ENCODE peak calls at places on chromosome 19, in six cellular contexts. T, X, Y, U, G and D are unnamed samples. For H3K27me3, the result is how much of the 10 kb centered on the place peaks cover.

GRCh38 chr19:39190768-39191167 is 6.0 kb upstream of the NCCRP1 start:
- DNase-seq in U (no peak), X (no peak), G (no peak), T (no peak), Y (no peak), D (no peak)

GRCh38 chr19:39038098-39038497 is 5.7 kb upstream of the FBXO27 start:
- DNase-seq in X (no peak), G (no peak), T (no peak), Y (no peak), U (peak), D (no peak)

GRCh38 chr19:41928221-41928683 is at the start of gene ERFL:
- DNase-seq in X (no peak), Y (no peak), T (no peak), G (no peak), U (no peak), D (no peak)

GRCh38 chr19:42410371-42410770 is 16.8 kb downstream of the LIPE start:
- DNase-seq in Y (no peak), G (peak), T (no peak), X (no peak), U (no peak), D (no peak)

GRCh38 chr19:13959141-13959961 is 7.0 kb downstream of the DCAF15 start:
- DNase-seq in U (no peak), T (no peak), X (no peak), G (no peak), Y (no peak), D (no peak)

GRCh38 chr19:41998246-41999020 is 4.4 kb upstream of the ATP1A3 start:
- DNase-seq in G (no peak), X (no peak), Y (no peak), U (no peak), T (no peak), D (peak)

GRCh38 chr19:14475251-14476073 is at the start of gene PTGER1:
- DNase-seq in T (no peak), U (no peak), X (no peak), Y (no peak), G (no peak), D (no peak)

GRCh38 chr19:21328402-21328801 is 808 bp downstream of the ZNF708 start:
- DNase-seq in Y (no peak), G (no peak), T (no peak), U (no peak), X (no peak), D (no peak)

GRCh38 chr19:12156254-12157058 is at the start of gene ZNF625:
- DNase-seq in X (peak), G (peak), U (peak), Y (peak), T (peak), D (no peak)

GRCh38 chr19:14562660-14563589 is 8.9 kb downstream of the NDUFB7 start:
- DNase-seq in X (no peak), Y (no peak), U (no peak), G (no peak), T (no peak), D (no peak)

GRCh38 chr19:40466219-40467006 is at the start of gene SPTBN4:
- DNase-seq in Y (peak), T (peak), U (no peak), G (peak), X (no peak), D (peak)

GRCh38 chr19:44884566-44884965 is 6.5 kb upstream of the TOMM40 start:
- DNase-seq in Y (no peak), U (no peak), G (no peak), T (no peak), X (no peak), D (no peak)

GRCh38 chr19:743168-743687 is 7.7 kb upstream of the MISP start:
- DNase-seq in G (peak), Y (no peak), X (no peak), T (peak), U (no peak), D (no peak)

GRCh38 chr19:8096071-8096470 is 43.5 kb downstream of the CCL25 start:
- DNase-seq in U (no peak), X (no peak), G (peak), T (no peak), Y (no peak), D (no peak)

GRCh38 chr19:44718441-44719261 is 19.7 kb downstream of the CEACAM16 start:
- DNase-seq in T (peak), G (peak), X (peak), Y (peak), U (peak), D (no peak)

GRCh38 chr19:41932259-41933130 is 4.2 kb upstream of the ERFL start:
- DNase-seq in G (no peak), T (no peak), Y (no peak), U (no peak), X (no peak), D (no peak)

GRCh38 chr19:51739466-51740213 is 12.0 kb downstream of the FPR1 start:
- DNase-seq in G (no peak), X (no peak), U (no peak), Y (no peak), T (no peak), D (no peak)

GRCh38 chr19:32566246-32566830 is 14.7 kb upstream of the PDCD5 start:
- DNase-seq in X (no peak), G (no peak), Y (no peak), U (no peak), T (no peak), D (no peak)

GRCh38 chr19:1410136-1410786 is 2.9 kb downstream of the DAZAP1 start:
- DNase-seq in X (no peak), U (peak), G (no peak), Y (no peak), T (no peak), D (no peak)

GRCh38 chr19:46791944-46792343 is 3.5 kb upstream of the SLC1A5 start:
- DNase-seq in G (no peak), X (no peak), U (no peak), Y (no peak), T (no peak), D (peak)

GRCh38 chr19:45467115-45467455 is 711 bp upstream of the FOSB start:
- DNase-seq in T (no peak), G (no peak), X (no peak), Y (no peak), U (no peak), D (no peak)

GRCh38 chr19:41264581-41265375 is 606 bp downstream of the HNRNPUL1 start:
- DNase-seq in Y (peak), G (peak), U (peak), X (no peak), T (peak), D (peak)

GRCh38 chr19:11798391-11799296 is at the start of gene ZNF491:
- DNase-seq in Y (peak), U (peak), X (peak), G (peak), T (peak), D (peak)

GRCh38 chr19:15584541-15585115 is 30.4 kb upstream of the CYP4F8 start:
- DNase-seq in T (peak), U (peak), Y (peak), X (peak), G (peak), D (peak)

GRCh38 chr19:43651758-43652545 is 12.3 kb upstream of the CADM4 start:
- DNase-seq in G (no peak), U (peak), Y (peak), T (peak), X (no peak), D (no peak)

GRCh38 chr19:58330458-58330857 is 3.7 kb downstream of the ZSCAN22 start:
- DNase-seq in G (no peak), T (no peak), U (peak), X (no peak), Y (no peak), D (no peak)

GRCh38 chr19:38792250-38793111 is 3.5 kb downstream of the LGALS7B start:
- DNase-seq in Y (no peak), T (no peak), U (no peak), G (peak), X (no peak), D (no peak)

GRCh38 chr19:28697308-28697707 is 515.6 kb downstream of the UQCRFS1 start:
- DNase-seq in G (no peak), X (no peak), T (no peak), U (no peak), Y (no peak), D (no peak)

GRCh38 chr19:48196933-48197665 is 26.6 kb downstream of the ZSWIM9 start:
- DNase-seq in X (no peak), U (peak), Y (no peak), G (no peak), T (no peak), D (no peak)

GRCh38 chr19:16436780-16437179 is 35.0 kb downstream of the EPS15L1 start:
- DNase-seq in U (no peak), X (no peak), Y (no peak), T (no peak), G (no peak), D (no peak)

GRCh38 chr19:33206261-33207039 is 12.3 kb downstream of the LRP3 start:
- DNase-seq in U (no peak), X (no peak), Y (no peak), T (no peak), G (no peak), D (no peak)

GRCh38 chr19:13037161-13037560 is 41.9 kb downstream of the NFIX start:
- DNase-seq in U (peak), Y (no peak), T (no peak), G (no peak), X (no peak), D (no peak)

DNA sequence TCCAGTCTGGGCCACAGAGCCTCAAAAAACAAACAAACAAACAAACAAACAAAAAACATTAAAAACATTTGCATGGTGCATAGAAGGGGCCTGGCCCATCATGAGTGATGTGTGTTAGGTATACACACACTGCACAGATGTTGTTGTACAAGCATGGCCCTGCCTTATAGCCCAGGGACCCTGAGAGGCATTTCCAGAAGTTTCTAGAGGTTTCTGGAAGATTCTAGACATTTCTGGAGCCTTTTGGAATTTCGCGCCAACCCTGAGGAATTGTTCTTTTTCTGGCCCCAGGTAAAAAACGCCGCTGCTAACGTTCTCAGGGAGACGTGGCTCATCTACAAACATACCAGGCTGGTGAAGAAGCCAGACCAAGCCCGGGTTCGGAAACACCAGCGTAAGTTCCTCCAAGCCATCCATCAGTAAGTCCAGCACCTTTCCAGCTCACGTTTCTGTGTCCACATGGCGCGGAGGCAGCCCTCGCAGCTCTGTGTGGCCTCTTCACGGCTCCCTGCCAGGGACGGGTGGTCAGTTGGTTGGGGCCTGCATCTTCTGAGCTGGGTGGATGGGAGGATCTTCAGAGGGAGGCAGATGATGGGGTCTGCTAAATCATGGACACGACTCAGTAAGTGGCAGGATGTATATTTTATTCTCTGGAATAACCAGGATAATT is 18.4 kb upstream of the ARRDC2 start:
- DNase-seq in G (no peak), Y (no peak), U (no peak), T (no peak), X (no peak), D (no peak)
- H3K27me3 ChIP-seq in G (under half), Y (under half), U (under half), T (under half), X (under half), D (under half)

GRCh38 chr19:3068071-3068470 is 5.8 kb upstream of the TLE5 start:
- DNase-seq in Y (no peak), X (no peak), G (no peak), U (no peak), T (no peak), D (no peak)
- TF ChIP-seq CTCF in Y (no peak), X (no peak), G (no peak), U (no peak), T (no peak), D (no peak)

GRCh38 chr19:34773555-34773864 is 495 bp upstream of the ZNF599 start:
- DNase-seq in G (no peak), X (no peak), Y (no peak), T (no peak), U (no peak), D (no peak)
- H3K27ac ChIP-seq in G (no peak), X (no peak), Y (peak), T (no peak), U (no peak), D (no peak)

GRCh38 chr19:55391191-55391670 is 5.5 kb downstream of the RPL28 start:
- DNase-seq in X (no peak), Y (no peak), U (no peak), G (no peak), T (no peak), D (no peak)
- H3K27me3 ChIP-seq in X (under half), Y (under half), U (under half), G (under half), T (under half), D (under half)

GRCh38 chr19:6717036-6717435 is 3.4 kb downstream of the C3 start:
- DNase-seq in G (no peak), T (no peak), U (no peak), X (no peak), Y (no peak), D (no peak)
- TF ChIP-seq CTCF in G (no peak), T (no peak), U (no peak), X (no peak), Y (no peak), D (no peak)

DNA sequence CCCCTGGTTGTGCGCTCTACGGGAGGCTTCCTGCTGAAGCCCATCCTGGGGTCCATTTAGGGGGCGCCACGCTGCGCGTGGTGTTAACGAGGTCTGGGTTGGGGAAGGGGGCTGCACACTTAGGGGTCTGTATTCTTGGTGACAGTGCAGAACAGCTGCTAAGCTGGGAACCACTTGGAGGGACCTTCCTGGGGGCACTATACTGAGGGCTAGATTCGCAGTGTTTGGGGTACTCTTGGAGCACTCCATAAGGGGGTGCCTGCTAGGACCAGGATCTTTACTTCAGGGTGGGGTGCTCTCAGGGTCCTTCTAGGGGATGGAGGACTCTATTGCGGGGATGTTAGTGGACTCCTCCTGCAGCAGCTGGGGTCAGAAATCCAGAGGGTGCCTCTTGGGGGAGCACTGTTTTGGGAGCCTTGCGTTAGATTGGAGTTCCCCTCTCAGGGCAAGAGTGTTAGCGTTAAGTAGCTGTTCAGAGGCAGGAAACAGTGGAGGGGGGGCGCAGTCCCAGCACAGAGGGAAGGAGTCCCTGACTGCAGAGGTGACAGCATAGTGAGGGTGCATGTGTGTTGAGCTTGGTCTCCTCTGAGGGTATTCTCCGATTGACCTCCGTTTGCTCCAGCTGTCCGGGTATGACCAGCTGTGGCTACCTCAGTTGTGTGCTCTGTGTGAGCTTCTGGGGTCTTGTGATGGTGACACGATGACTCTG is 1.1 kb downstream of the PDE4A start:
- DNase-seq in T (no peak), G (no peak), U (no peak), X (no peak), Y (no peak), D (no peak)
- H3K27ac ChIP-seq in T (no peak), G (no peak), U (no peak), X (no peak), Y (no peak), D (no peak)

DNA sequence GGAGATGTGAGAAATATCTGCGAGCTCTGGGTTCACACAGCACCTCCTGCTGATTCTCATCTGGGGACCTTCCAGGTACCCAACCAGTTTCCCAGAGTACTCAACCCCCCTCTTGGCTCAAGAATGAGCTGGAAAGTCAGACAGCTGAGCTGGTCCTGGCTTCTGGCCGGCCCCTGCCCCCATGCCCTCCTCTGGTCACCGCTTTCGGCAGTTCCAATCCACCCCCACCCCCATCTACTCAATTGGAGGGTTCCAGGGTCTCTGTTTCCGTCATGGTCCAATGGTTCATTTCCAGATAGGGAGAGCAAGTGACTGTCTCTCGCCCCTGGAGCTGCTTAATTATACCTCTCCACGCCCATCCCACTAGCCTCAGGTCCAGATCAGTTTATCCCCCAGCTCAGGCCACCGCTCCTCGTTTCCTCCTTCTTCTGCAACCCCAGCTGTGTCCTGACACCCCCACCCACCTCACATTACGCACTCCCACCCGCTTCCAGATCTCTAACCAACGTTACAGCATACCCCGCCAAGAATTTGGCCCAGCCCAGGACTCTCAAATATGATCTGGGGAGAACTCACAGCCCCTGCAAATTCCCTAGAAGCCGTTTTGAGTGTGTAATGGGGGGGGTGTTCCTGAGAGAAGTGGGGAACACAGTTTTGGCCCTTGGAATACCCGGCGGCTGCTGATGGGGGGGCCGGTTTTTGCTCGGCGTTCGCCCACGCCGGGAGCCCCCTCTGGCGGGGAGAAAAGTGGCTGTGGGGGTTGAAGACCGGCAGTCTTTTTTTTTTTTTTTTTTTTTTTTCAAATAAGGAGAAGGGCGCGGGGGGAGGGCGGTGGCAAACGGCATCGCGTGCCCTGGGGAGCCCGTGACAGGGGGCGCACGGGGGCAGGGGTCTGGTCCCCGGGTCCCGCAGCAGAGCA is 1.8 kb upstream of the PDE4A start:
- DNase-seq in Y (no peak), U (no peak), T (no peak), X (no peak), G (no peak), D (no peak)
- H3K27me3 ChIP-seq in Y (half or more), U (under half), T (under half), X (under half), G (half or more), D (half or more)

DNA sequence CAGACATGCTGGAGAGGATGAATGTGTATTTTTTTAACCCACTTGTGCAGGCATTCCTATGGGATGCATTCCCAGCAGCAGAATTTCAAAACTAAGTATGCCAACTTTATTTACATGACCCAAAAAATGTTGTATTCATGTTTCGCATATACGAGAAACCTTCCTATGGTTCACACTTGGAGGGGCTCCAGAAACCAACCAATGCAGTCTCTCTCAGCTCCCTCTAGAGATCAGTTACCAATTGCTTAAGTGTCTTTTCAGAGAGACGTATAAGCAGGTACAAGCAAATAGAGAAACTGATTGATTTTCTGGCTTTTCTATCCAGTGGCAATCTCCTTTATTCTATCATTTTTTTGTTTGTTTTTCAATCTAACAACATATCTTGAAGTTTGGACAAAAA is 5.5 kb upstream of the PTOV1 start:
- DNase-seq in Y (no peak), G (no peak), X (no peak), T (no peak), U (no peak), D (no peak)
- TF ChIP-seq CTCF in Y (no peak), G (no peak), X (no peak), T (no peak), U (no peak), D (no peak)